ENCODE peak calls at places on chromosomes 4 and X, in nine cellular contexts. Z is mammary epithelial cell, N is AG10803, G is pancreas, Y is epithelial cell of proximal tubule, R is choroid plexus epithelial cell, Q is psoas muscle, K is Peyer's patch, L is upper lobe of right lung. A is an unnamed sample.

GRCh38 chrX:153821066-153821465 is 9.3 kb downstream of the PDZD4 start:
- DNase-seq in Y (no peak), G (no peak), Z (no peak), K (no peak), N (no peak), L (no peak), R (no peak), Q (no peak), A (no peak)

GRCh38 chr4:166318810-166319525 is 445.9 kb downstream of the TLL1 start:
- DNase-seq in Z (peak; percentile 81), Y (peak; percentile 30), Q (no peak), N (peak; percentile 43), R (peak; percentile 51), K (no peak), L (no peak), G (no peak), A (peak; percentile 70)

GRCh38 chr4:76729991-76730390 is 168.0 kb downstream of the SOWAHB start:
- DNase-seq in K (no peak), L (no peak), Y (no peak), Q (no peak), N (peak; percentile 59), R (peak; percentile 53), G (no peak), Z (no peak), A (peak; percentile 24)

GRCh38 chr4:159328766-159329165 is 225.9 kb downstream of the RAPGEF2 start:
- DNase-seq in L (no peak), Y (no peak), Q (no peak), R (no peak), G (no peak), Z (no peak), K (no peak), N (no peak), A (no peak)

GRCh38 chr4:88514557-88515511 is 8.7 kb downstream of the PYURF start:
- DNase-seq in R (no peak), L (no peak), N (no peak), Q (no peak), K (no peak), G (no peak), Z (no peak), Y (no peak), A (no peak)

GRCh38 chrX:123859409-123859827 is 435 bp upstream of the XIAP start:
- DNase-seq in G (no peak), Y (no peak), N (no peak), Z (no peak), R (no peak), K (peak; percentile 60), Q (no peak), L (no peak), A (no peak)

GRCh38 chr4:184664445-184665210 is 15.1 kb downstream of the PRIMPOL start:
- DNase-seq in Y (no peak), L (no peak), G (no peak), R (peak; percentile 56), Z (no peak), K (no peak), Q (no peak), N (peak; percentile 19), A (peak; percentile 36)

GRCh38 chr4:157128395-157128794 is 52.4 kb downstream of the GLRB start:
- DNase-seq in Y (no peak), G (no peak), N (peak; percentile 54), Q (no peak), K (no peak), R (peak; percentile 77), Z (peak; percentile 36), L (no peak), A (peak; percentile 72)

GRCh38 chr4:106707776-106708603 is 328.1 kb downstream of the DKK2 start:
- DNase-seq in K (no peak), Y (no peak), Z (peak; percentile 42), R (peak; percentile 68), N (peak; percentile 62), G (no peak), Q (no peak), L (no peak), A (peak; percentile 22)

GRCh38 chr4:155529197-155529596 is 137.5 kb upstream of the GUCY1A1 start:
- DNase-seq in N (peak; percentile 48), Y (no peak), K (no peak), Z (no peak), L (no peak), G (no peak), R (peak; percentile 56), Q (no peak), A (peak; percentile 56)
- TF ChIP-seq CTCF in N (peak; percentile 45), Y (peak; percentile 84), K (no peak), Z (peak; percentile 69), L (peak; percentile 37), G (no peak), R (peak; percentile 56), Q (no peak), A (peak; percentile 55)

GRCh38 chr4:40628888-40629287 is 776 bp downstream of the RBM47 start:
- DNase-seq in R (no peak), Y (no peak), Z (no peak), G (no peak), L (no peak), Q (no peak), K (no peak), N (no peak), A (no peak)

GRCh38 chr4:40630335-40631021 is 814 bp upstream of the RBM47 start:
- DNase-seq in Y (no peak), R (no peak), K (peak; percentile 67), Z (no peak), N (no peak), Q (peak; percentile 27), G (peak; percentile 82), L (peak; percentile 91), A (no peak)

GRCh38 chr4:40629401-40630334 is at the start of gene RBM47:
- DNase-seq in K (peak; percentile 68), N (peak; percentile 59), Y (no peak), L (peak; percentile 94), Z (peak; percentile 78), G (peak; percentile 89), R (peak; percentile 51), Q (peak; percentile 54), A (peak; percentile 67)

GRCh38 chr4:40626183-40626990 is 3.3 kb downstream of the RBM47 start:
- DNase-seq in Y (no peak), Z (no peak), Q (no peak), G (no peak), K (no peak), R (peak; percentile 33), N (no peak), L (no peak), A (peak; percentile 26)

GRCh38 chr4:40627540-40627939 is 2.1 kb downstream of the RBM47 start:
- DNase-seq in L (no peak), Z (no peak), N (no peak), Y (no peak), G (no peak), Q (no peak), K (no peak), R (no peak), A (no peak)
- H3K4me3 ChIP-seq in L (peak overlapping the region; percentile 67), Z (no peak overlapping the region), N (no peak overlapping the region), Y (peak overlapping the region; percentile 67), G (peak overlapping the region; percentile 79), Q (peak overlapping the region; percentile 38), K (no peak overlapping the region), R (no peak overlapping the region), A (no peak overlapping the region)

GRCh38 chr4:188429965-188430364 is 290.7 kb downstream of the TRIML1 start:
- DNase-seq in G (no peak), N (no peak), Z (no peak), Q (no peak), Y (no peak), L (no peak), R (no peak), K (no peak), A (no peak)

GRCh38 chr4:188432328-188432727 is 293.1 kb downstream of the TRIML1 start:
- DNase-seq in Z (no peak), N (no peak), R (no peak), Y (no peak), K (no peak), G (no peak), Q (no peak), L (no peak), A (no peak)

GRCh38 chr4:188430384-188430783 is 291.1 kb downstream of the TRIML1 start:
- DNase-seq in G (no peak), R (no peak), Y (no peak), N (no peak), Q (no peak), K (no peak), L (no peak), Z (no peak), A (no peak)

GRCh38 chr4:188433916-188434315 is 294.7 kb downstream of the TRIML1 start:
- DNase-seq in K (no peak), N (no peak), Z (no peak), Y (no peak), Q (no peak), L (no peak), R (no peak), G (no peak), A (no peak)

DNA sequence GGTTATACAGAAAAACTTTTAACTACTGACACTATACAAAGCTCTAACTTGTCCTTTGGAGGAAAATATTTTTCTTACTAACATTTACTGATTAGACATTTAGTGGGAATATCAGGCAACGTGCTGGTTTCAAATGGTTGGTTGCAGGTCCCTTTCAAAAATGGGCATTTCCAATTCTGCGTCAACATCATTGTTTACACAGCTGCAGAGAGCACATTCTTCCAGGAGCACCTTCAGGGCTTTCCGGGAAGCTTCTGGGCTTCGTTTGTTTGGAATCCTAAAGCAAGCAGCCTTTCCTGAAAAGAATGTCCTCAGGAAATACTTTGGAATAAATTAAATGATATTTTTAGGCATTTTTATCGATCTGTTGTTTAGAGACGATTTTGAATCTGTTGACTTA is 289.7 kb downstream of the TRIML1 start:
- DNase-seq in Q (no peak), R (no peak), Y (peak; percentile 15), K (no peak), N (no peak), G (peak; percentile 64), L (no peak), Z (peak; percentile 76), A (peak; percentile 16)
- TF ChIP-seq CTCF in Q (no peak), R (no peak), Y (no peak), K (no peak), N (no peak), G (no peak), L (no peak), Z (no peak), A (no peak)

DNA sequence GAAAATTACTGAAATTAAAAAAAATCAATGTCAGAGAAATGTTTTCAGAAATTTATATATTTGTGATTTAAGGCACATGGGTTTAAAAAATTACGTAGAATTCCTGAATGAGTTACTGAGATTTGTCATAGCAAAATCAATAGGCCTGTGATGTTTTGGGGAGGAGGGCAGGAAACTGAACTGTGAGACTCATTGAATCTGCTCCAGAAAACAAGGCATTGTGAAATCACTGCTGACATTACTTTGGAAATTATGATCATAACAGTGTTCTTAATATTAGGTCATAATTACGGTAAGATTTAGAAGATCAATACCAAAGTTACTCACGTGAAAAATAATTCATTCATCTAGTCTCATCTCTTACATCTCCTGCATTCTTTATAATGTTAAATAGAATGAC is 5.3 kb downstream of the FGF5 start:
- DNase-seq in L (no peak), R (no peak), G (no peak), N (peak; percentile 44), Q (no peak), K (no peak), Z (no peak), Y (no peak), A (peak; percentile 58)
- H3K4me3 ChIP-seq in L (no peak overlapping the region), R (no peak overlapping the region), G (no peak overlapping the region), N (no peak overlapping the region), Q (no peak overlapping the region), K (no peak overlapping the region), Z (no peak overlapping the region), Y (no peak overlapping the region), A (no peak overlapping the region)

A was measured in fibroblast of pulmonary artery.